ENCODE peak calls at places on chromosomes 11 and 22, in seven cellular contexts. One of them, this sample, is unnamed.

GRCh38 chr22:35552186-35552842 is 11.7 kb downstream of the RASD2 start:
- DNase-seq in left lung: no peak
- DNase-seq in upper lobe of right lung: no peak
- DNase-seq in lower lobe of right lung: no peak
- DNase-seq in CD8-positive, alpha-beta T cell: peak; percentile 61
- DNase-seq in thoracic aorta: no peak
- DNase-seq in CD4-positive, alpha-beta T cell: peak; percentile 78
- DNase-seq in this sample: no peak

GRCh38 chr11:65438257-65439151 is 15.9 kb downstream of the NEAT1 start:
- DNase-seq in left lung: no peak
- DNase-seq in upper lobe of right lung: no peak
- DNase-seq in lower lobe of right lung: no peak
- DNase-seq in CD8-positive, alpha-beta T cell: no peak
- DNase-seq in thoracic aorta: no peak
- DNase-seq in CD4-positive, alpha-beta T cell: no peak
- DNase-seq in this sample: no peak

GRCh38 chr22:44181033-44181911 is 547 bp downstream of the PARVG start:
- DNase-seq in left lung: peak; percentile 93
- DNase-seq in upper lobe of right lung: peak; percentile 76
- DNase-seq in lower lobe of right lung: peak; percentile 79
- DNase-seq in CD8-positive, alpha-beta T cell: peak; percentile 26
- DNase-seq in thoracic aorta: no peak
- DNase-seq in CD4-positive, alpha-beta T cell: peak; percentile 36
- DNase-seq in this sample: no peak

GRCh38 chr11:1087961-1088926 is 13.6 kb downstream of the MUC2 start:
- DNase-seq in left lung: no peak
- DNase-seq in upper lobe of right lung: peak; percentile 48
- DNase-seq in lower lobe of right lung: peak; percentile 31
- DNase-seq in CD8-positive, alpha-beta T cell: no peak
- DNase-seq in thoracic aorta: no peak
- DNase-seq in CD4-positive, alpha-beta T cell: no peak
- DNase-seq in this sample: peak; percentile 50

GRCh38 chr11:76005746-76006145 is 190.7 kb downstream of the UVRAG start:
- DNase-seq in left lung: no peak
- DNase-seq in upper lobe of right lung: no peak
- DNase-seq in lower lobe of right lung: no peak
- DNase-seq in CD8-positive, alpha-beta T cell: no peak
- DNase-seq in thoracic aorta: no peak
- DNase-seq in CD4-positive, alpha-beta T cell: no peak
- DNase-seq in this sample: no peak

GRCh38 chr11:96259053-96259837 is 83.8 kb downstream of the MAML2 start:
- DNase-seq in left lung: no peak
- DNase-seq in upper lobe of right lung: no peak
- DNase-seq in lower lobe of right lung: no peak
- DNase-seq in CD8-positive, alpha-beta T cell: no peak
- DNase-seq in thoracic aorta: no peak
- DNase-seq in CD4-positive, alpha-beta T cell: no peak
- DNase-seq in this sample: no peak

GRCh38 chr11:19849947-19850593 is 137.4 kb downstream of the NAV2 start:
- DNase-seq in left lung: no peak
- DNase-seq in upper lobe of right lung: no peak
- DNase-seq in lower lobe of right lung: no peak
- DNase-seq in CD8-positive, alpha-beta T cell: no peak
- DNase-seq in thoracic aorta: no peak
- DNase-seq in CD4-positive, alpha-beta T cell: no peak
- DNase-seq in this sample: no peak

GRCh38 chr22:35882226-35883027 is 146.2 kb downstream of the RBFOX2 start:
- DNase-seq in left lung: no peak
- DNase-seq in upper lobe of right lung: no peak
- DNase-seq in lower lobe of right lung: no peak
- DNase-seq in CD8-positive, alpha-beta T cell: no peak
- DNase-seq in thoracic aorta: no peak
- DNase-seq in CD4-positive, alpha-beta T cell: no peak
- DNase-seq in this sample: no peak

GRCh38 chr22:44609589-44609988 is 92.4 kb upstream of the PRR5 start:
- DNase-seq in left lung: peak; percentile 50
- DNase-seq in upper lobe of right lung: no peak
- DNase-seq in lower lobe of right lung: peak; percentile 37
- DNase-seq in CD8-positive, alpha-beta T cell: no peak
- DNase-seq in thoracic aorta: no peak
- DNase-seq in CD4-positive, alpha-beta T cell: no peak
- DNase-seq in this sample: no peak

GRCh38 chr11:3796796-3797328 is 492 bp downstream of the NUP98 start:
- DNase-seq in left lung: no peak
- DNase-seq in upper lobe of right lung: no peak
- DNase-seq in lower lobe of right lung: no peak
- DNase-seq in CD8-positive, alpha-beta T cell: no peak
- DNase-seq in thoracic aorta: no peak
- DNase-seq in CD4-positive, alpha-beta T cell: no peak
- DNase-seq in this sample: no peak

DNA sequence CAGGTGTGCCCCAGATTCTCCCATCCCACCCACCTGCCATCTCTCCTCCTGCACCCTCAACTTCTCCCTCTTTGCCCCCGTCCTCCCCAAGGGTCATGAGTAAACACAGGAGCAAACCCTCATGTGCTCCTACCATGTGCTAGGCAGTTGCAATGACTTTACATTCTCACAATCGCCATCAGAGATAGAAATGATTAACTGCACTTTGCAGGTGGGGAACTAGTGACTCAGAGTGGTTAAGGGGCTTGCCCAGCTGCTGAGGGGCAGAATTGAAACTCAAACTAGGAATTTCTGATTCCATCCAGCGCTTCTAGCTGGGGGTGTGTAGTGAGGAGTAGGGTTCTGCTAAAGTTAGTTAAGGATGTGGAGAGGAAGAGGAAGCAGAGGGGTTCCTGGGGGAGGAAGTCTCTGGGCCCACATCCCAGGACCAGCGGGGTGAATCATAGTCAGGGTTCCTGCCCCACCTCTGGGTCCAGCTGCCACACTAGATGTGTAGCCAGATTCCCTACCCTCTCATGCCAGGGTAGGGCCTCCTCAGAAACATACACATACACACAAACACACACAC is 16.0 kb upstream of the PRG2 start:
- DNase-seq in left lung: no peak
- DNase-seq in upper lobe of right lung: no peak
- DNase-seq in lower lobe of right lung: no peak
- DNase-seq in CD8-positive, alpha-beta T cell: no peak
- DNase-seq in thoracic aorta: no peak
- DNase-seq in CD4-positive, alpha-beta T cell: no peak
- DNase-seq in this sample: no peak
- H3K27ac ChIP-seq in left lung: peak overlapping the region; percentile 67
- H3K27ac ChIP-seq in upper lobe of right lung: peak overlapping the region; percentile 21
- H3K27ac ChIP-seq in lower lobe of right lung: peak overlapping the region; percentile 2
- H3K27ac ChIP-seq in CD8-positive, alpha-beta T cell: no peak overlapping the region
- H3K27ac ChIP-seq in thoracic aorta: no peak overlapping the region
- H3K27ac ChIP-seq in CD4-positive, alpha-beta T cell: no peak overlapping the region
- H3K27ac ChIP-seq in this sample: no peak overlapping the region

GRCh38 chr11:44596541-44597276 is 31.2 kb downstream of the CD82 start:
- DNase-seq in left lung: no peak
- DNase-seq in upper lobe of right lung: no peak
- DNase-seq in lower lobe of right lung: no peak
- DNase-seq in CD8-positive, alpha-beta T cell: peak; percentile 25
- DNase-seq in thoracic aorta: no peak
- DNase-seq in CD4-positive, alpha-beta T cell: peak; percentile 45
- DNase-seq in this sample: no peak
- H3K27ac ChIP-seq in left lung: peak overlapping the region; percentile 64
- H3K27ac ChIP-seq in upper lobe of right lung: peak overlapping the region; percentile 74
- H3K27ac ChIP-seq in lower lobe of right lung: peak overlapping the region; percentile 72
- H3K27ac ChIP-seq in CD8-positive, alpha-beta T cell: peak overlapping the region; percentile 25
- H3K27ac ChIP-seq in thoracic aorta: peak overlapping the region; percentile 74
- H3K27ac ChIP-seq in CD4-positive, alpha-beta T cell: peak overlapping the region; percentile 77
- H3K27ac ChIP-seq in this sample: no peak overlapping the region

GRCh38 chr11:73152861-73153483 is 10.9 kb upstream of the FCHSD2 start:
- DNase-seq in left lung: no peak
- DNase-seq in upper lobe of right lung: no peak
- DNase-seq in lower lobe of right lung: no peak
- DNase-seq in CD8-positive, alpha-beta T cell: no peak
- DNase-seq in thoracic aorta: no peak
- DNase-seq in CD4-positive, alpha-beta T cell: no peak
- DNase-seq in this sample: no peak
- H3K27ac ChIP-seq in left lung: peak overlapping the region; percentile 60
- H3K27ac ChIP-seq in upper lobe of right lung: no peak overlapping the region
- H3K27ac ChIP-seq in lower lobe of right lung: peak overlapping the region; percentile 59
- H3K27ac ChIP-seq in CD8-positive, alpha-beta T cell: no peak overlapping the region
- H3K27ac ChIP-seq in thoracic aorta: peak overlapping the region; percentile 11
- H3K27ac ChIP-seq in CD4-positive, alpha-beta T cell: peak overlapping the region; percentile 55
- H3K27ac ChIP-seq in this sample: no peak overlapping the region

GRCh38 chr11:107824668-107825369 is 33.8 kb downstream of the SLC35F2 start:
- DNase-seq in left lung: no peak
- DNase-seq in upper lobe of right lung: no peak
- DNase-seq in lower lobe of right lung: no peak
- DNase-seq in CD8-positive, alpha-beta T cell: no peak
- DNase-seq in thoracic aorta: no peak
- DNase-seq in CD4-positive, alpha-beta T cell: no peak
- DNase-seq in this sample: no peak

GRCh38 chr11:107819361-107820014 is 39.1 kb downstream of the SLC35F2 start:
- DNase-seq in left lung: no peak
- DNase-seq in upper lobe of right lung: no peak
- DNase-seq in lower lobe of right lung: no peak
- DNase-seq in CD8-positive, alpha-beta T cell: no peak
- DNase-seq in thoracic aorta: no peak
- DNase-seq in CD4-positive, alpha-beta T cell: no peak
- DNase-seq in this sample: no peak

GRCh38 chr11:107825875-107826274 is 32.7 kb downstream of the SLC35F2 start:
- DNase-seq in left lung: no peak
- DNase-seq in upper lobe of right lung: no peak
- DNase-seq in lower lobe of right lung: no peak
- DNase-seq in CD8-positive, alpha-beta T cell: no peak
- DNase-seq in thoracic aorta: no peak
- DNase-seq in CD4-positive, alpha-beta T cell: no peak
- DNase-seq in this sample: no peak

GRCh38 chr11:107818491-107818890 is 40.1 kb downstream of the SLC35F2 start:
- DNase-seq in left lung: no peak
- DNase-seq in upper lobe of right lung: no peak
- DNase-seq in lower lobe of right lung: no peak
- DNase-seq in CD8-positive, alpha-beta T cell: no peak
- DNase-seq in thoracic aorta: no peak
- DNase-seq in CD4-positive, alpha-beta T cell: no peak
- DNase-seq in this sample: no peak

DNA sequence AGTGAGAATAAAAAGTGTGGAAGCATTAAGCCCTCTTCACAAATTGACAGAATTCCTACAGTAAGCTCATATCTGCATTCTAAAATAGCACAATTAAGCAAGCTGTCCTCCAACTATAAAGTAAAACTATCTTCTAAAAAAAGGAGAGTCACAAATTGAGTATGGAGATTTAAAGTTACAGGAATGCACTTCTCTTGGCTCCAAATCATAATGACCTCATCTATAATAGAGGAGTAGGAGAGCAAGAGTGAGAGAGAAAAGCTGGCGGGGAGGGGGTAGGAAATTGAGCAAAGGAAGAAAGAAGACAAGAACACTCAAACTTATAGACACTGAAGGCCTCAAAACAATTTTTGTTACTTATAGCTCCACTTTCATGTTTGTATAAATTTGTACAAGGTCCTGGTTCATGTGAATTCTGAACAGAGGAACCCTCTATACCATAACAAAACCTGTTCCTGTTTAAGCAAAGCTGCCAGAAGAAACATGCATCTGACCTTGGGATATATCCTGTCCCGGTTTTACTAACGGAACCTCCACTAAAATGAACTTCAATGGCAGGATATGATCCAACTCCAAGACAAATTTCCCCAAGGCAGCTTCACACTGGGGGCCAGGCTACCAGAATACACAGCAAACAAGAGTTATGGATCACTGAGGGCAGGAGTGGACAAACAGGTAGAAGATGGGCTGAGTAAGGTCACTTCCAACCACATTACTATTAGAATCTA is 37.2 kb downstream of the SLC35F2 start:
- DNase-seq in left lung: no peak
- DNase-seq in upper lobe of right lung: no peak
- DNase-seq in lower lobe of right lung: no peak
- DNase-seq in CD8-positive, alpha-beta T cell: no peak
- DNase-seq in thoracic aorta: no peak
- DNase-seq in CD4-positive, alpha-beta T cell: no peak
- DNase-seq in this sample: no peak
- H3K27ac ChIP-seq in left lung: peak overlapping the region; percentile 64
- H3K27ac ChIP-seq in upper lobe of right lung: peak overlapping the region; percentile 12
- H3K27ac ChIP-seq in lower lobe of right lung: peak overlapping the region; percentile 37
- H3K27ac ChIP-seq in CD8-positive, alpha-beta T cell: no peak overlapping the region
- H3K27ac ChIP-seq in thoracic aorta: no peak overlapping the region
- H3K27ac ChIP-seq in CD4-positive, alpha-beta T cell: no peak overlapping the region
- H3K27ac ChIP-seq in this sample: peak overlapping the region; percentile 28

GRCh38 chr11:63938481-63939350 is at the start of gene NAA40:
- DNase-seq in left lung: peak; percentile 97
- DNase-seq in upper lobe of right lung: peak; percentile 97
- DNase-seq in lower lobe of right lung: peak; percentile 97
- DNase-seq in CD8-positive, alpha-beta T cell: peak; percentile 77
- DNase-seq in thoracic aorta: peak; percentile 62
- DNase-seq in CD4-positive, alpha-beta T cell: peak; percentile 81
- DNase-seq in this sample: peak; percentile 96

GRCh38 chr11:63941901-63942300 is 3.1 kb downstream of the NAA40 start:
- DNase-seq in left lung: no peak
- DNase-seq in upper lobe of right lung: no peak
- DNase-seq in lower lobe of right lung: no peak
- DNase-seq in CD8-positive, alpha-beta T cell: no peak
- DNase-seq in thoracic aorta: no peak
- DNase-seq in CD4-positive, alpha-beta T cell: no peak
- DNase-seq in this sample: no peak

GRCh38 chr11:63942803-63943202 is 4.0 kb downstream of the NAA40 start:
- DNase-seq in left lung: no peak
- DNase-seq in upper lobe of right lung: no peak
- DNase-seq in lower lobe of right lung: no peak
- DNase-seq in CD8-positive, alpha-beta T cell: no peak
- DNase-seq in thoracic aorta: no peak
- DNase-seq in CD4-positive, alpha-beta T cell: no peak
- DNase-seq in this sample: no peak

GRCh38 chr11:63939351-63939920 is 634 bp downstream of the NAA40 start:
- DNase-seq in left lung: no peak
- DNase-seq in upper lobe of right lung: no peak
- DNase-seq in lower lobe of right lung: no peak
- DNase-seq in CD8-positive, alpha-beta T cell: no peak
- DNase-seq in thoracic aorta: no peak
- DNase-seq in CD4-positive, alpha-beta T cell: no peak
- DNase-seq in this sample: no peak

DNA sequence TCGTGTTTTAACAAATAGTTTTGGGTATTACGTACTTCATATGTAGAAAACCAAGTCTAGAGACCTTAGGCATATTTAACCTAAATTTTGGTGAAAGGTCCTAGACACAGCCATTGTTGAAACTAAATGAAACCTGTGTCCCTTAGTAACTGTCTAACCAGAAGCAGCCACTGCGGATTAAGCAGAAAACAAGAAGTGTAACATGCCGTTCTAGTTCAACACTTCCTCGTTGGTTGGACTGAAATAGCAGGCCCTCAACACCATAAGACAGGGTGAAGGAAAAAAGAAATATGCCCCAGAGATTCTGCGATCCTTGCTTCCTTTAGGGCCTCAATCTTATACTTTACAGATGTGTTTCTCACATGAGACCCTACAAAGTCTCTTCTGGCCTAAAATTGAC is 2.0 kb downstream of the NAA40 start:
- DNase-seq in left lung: no peak
- DNase-seq in upper lobe of right lung: no peak
- DNase-seq in lower lobe of right lung: no peak
- DNase-seq in CD8-positive, alpha-beta T cell: no peak
- DNase-seq in thoracic aorta: no peak
- DNase-seq in CD4-positive, alpha-beta T cell: no peak
- DNase-seq in this sample: no peak
- H3K27ac ChIP-seq in left lung: peak overlapping the region; percentile 45
- H3K27ac ChIP-seq in upper lobe of right lung: no peak overlapping the region
- H3K27ac ChIP-seq in lower lobe of right lung: no peak overlapping the region
- H3K27ac ChIP-seq in CD8-positive, alpha-beta T cell: no peak overlapping the region
- H3K27ac ChIP-seq in thoracic aorta: no peak overlapping the region
- H3K27ac ChIP-seq in CD4-positive, alpha-beta T cell: no peak overlapping the region
- H3K27ac ChIP-seq in this sample: no peak overlapping the region

This sample was measured in RWPE2.